ENCODE peak calls at places on chromosomes 6 and 20, in nine cellular contexts. L, V, N, P, W, I, F, A and Z are unnamed samples.

GRCh38 chr6:161135695-161136591 is 137.9 kb downstream of the AGPAT4 start:
- DNase-seq in N (no peak), V (no peak), A (no peak), F (no peak), W (no peak), P (no peak), I (no peak), L (no peak), Z (no peak)

GRCh38 chr20:56845546-56846081 is 216.5 kb downstream of the TFAP2C start:
- DNase-seq in P (no peak), L (no peak), F (no peak), V (no peak), I (no peak), N (no peak), W (no peak), A (no peak), Z (no peak)

GRCh38 chr6:119162134-119162761 is 83.8 kb upstream of the FAM184A start:
- DNase-seq in A (no peak), F (no peak), I (no peak), P (no peak), L (no peak), V (no peak), N (no peak), W (no peak), Z (no peak)

GRCh38 chr6:39684790-39685485 is 40.3 kb downstream of the KIF6 start:
- DNase-seq in L (no peak), A (peak; percentile 1), V (no peak), N (no peak), I (no peak), W (no peak), P (no peak), F (no peak), Z (no peak)

GRCh38 chr6:108798672-108799355 is 49.4 kb upstream of the ARMC2 start:
- DNase-seq in V (no peak), I (peak; percentile 53), F (no peak), N (peak; percentile 62), L (no peak), A (no peak), P (peak; percentile 22), W (no peak), Z (no peak)

GRCh38 chr20:47272893-47273590 is 83.5 kb downstream of the ZMYND8 start:
- DNase-seq in N (peak; percentile 38), F (no peak), I (no peak), A (peak; percentile 81), W (no peak), P (peak; percentile 69), V (peak; percentile 72), L (peak; percentile 52), Z (no peak)

GRCh38 chr20:57672164-57672563 is 37.7 kb downstream of the PMEPA1 start:
- DNase-seq in I (no peak), P (peak; percentile 55), F (peak; percentile 65), A (peak; percentile 17), L (no peak), V (peak; percentile 62), N (no peak), W (no peak), Z (no peak)

GRCh38 chr6:26531897-26532296 is 6.3 kb upstream of the HMGN4 start:
- DNase-seq in L (no peak), A (no peak), V (no peak), I (no peak), P (no peak), W (no peak), N (no peak), F (no peak), Z (no peak)

GRCh38 chr6:105430685-105431084 is 27.8 kb upstream of the PREP start:
- DNase-seq in A (no peak), F (no peak), W (no peak), N (no peak), L (no peak), V (no peak), P (no peak), I (no peak), Z (no peak)

GRCh38 chr20:56187791-56188190 is 60.7 kb upstream of the MC3R start:
- DNase-seq in W (no peak), V (no peak), L (no peak), A (no peak), P (no peak), I (no peak), N (no peak), F (no peak), Z (no peak)

GRCh38 chr6:105746130-105746505 is 340.0 kb upstream of the PRDM1 start:
- DNase-seq in I (no peak), A (no peak), W (no peak), F (no peak), L (no peak), V (no peak), P (no peak), N (no peak), Z (no peak)

GRCh38 chr20:41232971-41233926 is 84.3 kb downstream of the ZHX3 start:
- DNase-seq in I (no peak), N (no peak), W (no peak), F (no peak), L (no peak), A (peak; percentile 84), V (peak; percentile 86), P (no peak), Z (no peak)

GRCh38 chr20:38167851-38168760 is 3.0 kb upstream of the TGM2 start:
- DNase-seq in W (peak; percentile 100), V (peak; percentile 83), L (peak; percentile 33), F (no peak), N (no peak), A (peak; percentile 98), P (no peak), I (peak; percentile 51), Z (no peak)

GRCh38 chr6:35368038-35368887 is 25.9 kb downstream of the PPARD start:
- DNase-seq in P (no peak), A (peak; percentile 95), I (no peak), W (no peak), L (no peak), F (no peak), V (peak; percentile 63), N (no peak), Z (peak; percentile 75)

GRCh38 chr6:167699141-167700036 is 127.3 kb upstream of the AFDN start:
- DNase-seq in V (peak; percentile 47), N (peak; percentile 31), I (peak; percentile 72), P (no peak), F (peak; percentile 68), L (peak; percentile 31), A (peak; percentile 7), W (no peak), Z (no peak)

GRCh38 chr6:137451926-137452325 is 42.3 kb downstream of the OLIG3 start:
- DNase-seq in W (no peak), P (no peak), I (no peak), A (peak; percentile 57), L (no peak), V (peak; percentile 75), N (no peak), F (no peak), Z (peak; percentile 19)

GRCh38 chr20:3282271-3283221 is 43.6 kb upstream of the SLC4A11 start:
- DNase-seq in F (no peak), N (no peak), V (no peak), P (no peak), L (no peak), W (no peak), A (no peak), I (no peak), Z (no peak)

GRCh38 chr6:21856096-21856825 is 262.7 kb downstream of the SOX4 start:
- DNase-seq in L (no peak), P (no peak), W (peak; percentile 74), A (peak; percentile 79), N (no peak), V (peak; percentile 58), I (no peak), F (no peak), Z (no peak)

GRCh38 chr6:43043310-43043709 is 10.3 kb downstream of the CUL7 start:
- DNase-seq in V (no peak), A (no peak), W (no peak), P (no peak), L (no peak), N (no peak), I (no peak), F (no peak), Z (no peak)
- H3K4me3 ChIP-seq in V (no peak overlapping the region), A (no peak overlapping the region), W (no peak overlapping the region), P (no peak overlapping the region), L (no peak overlapping the region), N (no peak overlapping the region), I (no peak overlapping the region), F (no peak overlapping the region), Z (no peak overlapping the region)

GRCh38 chr6:96761794-96762193 is 75.5 kb downstream of the GPR63 start:
- DNase-seq in I (peak; percentile 10), F (no peak), N (no peak), V (no peak), A (no peak), P (no peak), W (no peak), L (no peak), Z (no peak)

GRCh38 chr6:96762599-96762998 is 74.7 kb downstream of the GPR63 start:
- DNase-seq in A (no peak), W (no peak), V (no peak), P (no peak), L (no peak), I (no peak), N (no peak), F (no peak), Z (no peak)

GRCh38 chr6:96755096-96755495 is 82.2 kb downstream of the GPR63 start:
- DNase-seq in L (no peak), A (no peak), F (no peak), I (no peak), W (no peak), N (no peak), V (no peak), P (no peak), Z (no peak)

DNA sequence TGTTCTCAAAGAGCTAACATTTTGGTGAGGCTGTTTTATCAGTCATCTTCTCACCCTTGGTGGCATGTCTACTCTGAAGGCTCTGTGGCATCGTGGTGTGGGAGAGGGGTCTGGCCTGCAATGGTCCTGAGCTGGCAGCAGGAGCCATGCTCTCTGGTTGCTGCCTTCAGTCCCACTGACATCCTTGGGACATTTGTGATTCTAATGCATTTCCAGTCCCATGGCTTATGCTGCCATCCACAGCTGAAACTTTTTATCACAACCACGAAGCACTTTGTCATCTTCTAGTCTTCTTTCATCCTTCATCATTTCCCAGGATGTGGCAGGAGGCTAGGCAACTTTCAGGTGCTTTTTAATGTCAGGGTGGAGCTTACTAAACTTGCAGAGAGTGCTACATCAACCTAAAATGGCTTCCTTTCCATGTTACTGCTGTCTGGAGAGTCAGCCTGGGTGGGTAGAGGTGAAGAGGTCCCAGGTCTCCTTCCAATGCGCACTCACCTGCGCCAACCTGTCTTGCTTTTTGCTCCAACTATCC is 77.1 kb downstream of the GPR63 start:
- DNase-seq in L (no peak), N (no peak), A (no peak), F (no peak), I (no peak), W (no peak), P (no peak), V (no peak), Z (no peak)
- TF ChIP-seq CTCF in L (peak; percentile 45), N (no peak), A (no peak), F (no peak), I (no peak), W (no peak), P (no peak), V (no peak), Z (no peak)

GRCh38 chr6:101401792-101402617 is 8.5 kb downstream of the GRIK2 start:
- DNase-seq in V (no peak), P (peak; percentile 61), N (no peak), L (no peak), A (no peak), F (no peak), W (no peak), I (no peak), Z (no peak)
- H3K4me3 ChIP-seq in V (peak overlapping the region; percentile 35), P (peak overlapping the region; percentile 30), N (no peak overlapping the region), L (no peak overlapping the region), A (peak overlapping the region; percentile 52), F (no peak overlapping the region), W (no peak overlapping the region), I (no peak overlapping the region), Z (no peak overlapping the region)

GRCh38 chr6:2596222-2596621 is 154.5 kb downstream of the MYLK4 start:
- DNase-seq in P (peak; percentile 69), V (no peak), L (no peak), I (no peak), W (no peak), F (no peak), N (no peak), A (no peak), Z (no peak)
- TF ChIP-seq CTCF in P (peak; percentile 18), V (peak; percentile 13), L (no peak), I (no peak), W (peak; percentile 33), F (no peak), N (no peak), A (no peak), Z (no peak)